ENCODE peak calls at places on chromosomes 5 and 9, in six cellular contexts. M is central memory CD4-positive, alpha-beta T cell; C is lower lobe of right lung; J is GM06990; G is stimulated activated CD8-positive, alpha-beta memory T cell treated with anti-CD3 and anti-CD28 coated beads, Interleukin-7, amount 100 ng/mL, for 24 hours; K is cerebellar cortex. T is an unnamed sample.

GRCh38 chr5:91125916-91126315 is 257.2 kb downstream of the ARRDC3 start:
- DNase-seq in M (no peak), C (no peak), J (no peak), G (no peak), K (no peak), T (no peak)

GRCh38 chr5:173792781-173793547 is 95.2 kb upstream of the CPEB4 start:
- DNase-seq in M (no peak), C (no peak), J (no peak), G (no peak), K (no peak), T (no peak)

GRCh38 chr5:178339272-178339671 is 106.7 kb upstream of the PHYKPL start:
- DNase-seq in M (no peak), C (no peak), J (no peak), G (no peak), K (no peak), T (no peak)

GRCh38 chr9:32581512-32582143 is 8.7 kb upstream of the NDUFB6 start:
- DNase-seq in M (peak; percentile 23), C (no peak), J (no peak), G (no peak), K (peak; percentile 71), T (no peak)

GRCh38 chr5:173094012-173094661 is 38.0 kb downstream of the CREBRF start:
- DNase-seq in M (no peak), C (no peak), J (no peak), G (no peak), K (peak; percentile 50), T (no peak)

GRCh38 chr5:149912226-149912864 is 32.2 kb downstream of the PDE6A start:
- DNase-seq in M (no peak), C (no peak), J (no peak), G (no peak), K (no peak), T (no peak)

GRCh38 chr5:1401681-1402096 is 43.6 kb downstream of the SLC6A3 start:
- DNase-seq in M (no peak), C (peak; percentile 24), J (no peak), G (no peak), K (no peak), T (no peak)

GRCh38 chr5:62582198-62582597 is 3.6 kb downstream of the LRRC70 start:
- DNase-seq in M (no peak), C (no peak), J (no peak), G (no peak), K (no peak), T (no peak)

GRCh38 chr5:126868961-126869451 is 92.1 kb downstream of the LMNB1 start:
- DNase-seq in M (no peak), C (no peak), J (peak; percentile 13), G (no peak), K (peak; percentile 39), T (no peak)

GRCh38 chr9:130451509-130452388 is 7.0 kb downstream of the ASS1 start:
- DNase-seq in M (no peak), C (peak; percentile 86), J (no peak), G (no peak), K (peak; percentile 38), T (peak; percentile 62)

GRCh38 chr5:173243808-173244305 is 8.9 kb upstream of the NKX2-5 start:
- DNase-seq in M (no peak), C (no peak), J (no peak), G (no peak), K (no peak), T (no peak)

GRCh38 chr9:72255546-72255925 is 106.3 kb downstream of the GDA start:
- DNase-seq in M (no peak), C (no peak), J (no peak), G (no peak), K (no peak), T (peak; percentile 50)

GRCh38 chr9:25677301-25678146 is 720 bp downstream of the TUSC1 start:
- DNase-seq in M (no peak), C (peak; percentile 93), J (no peak), G (no peak), K (peak; percentile 58), T (no peak)

GRCh38 chr5:172837640-172838039 is 3.6 kb downstream of the ERGIC1 start:
- DNase-seq in M (peak; percentile 52), C (peak; percentile 93), J (peak; percentile 81), G (no peak), K (no peak), T (no peak)

GRCh38 chr5:157690690-157691433 is 19.5 kb downstream of the C5orf52 start:
- DNase-seq in M (no peak), C (no peak), J (no peak), G (no peak), K (no peak), T (no peak)

GRCh38 chr9:70120834-70121510 is 77.3 kb downstream of the MAMDC2 start:
- DNase-seq in M (no peak), C (no peak), J (no peak), G (no peak), K (no peak), T (peak; percentile 87)

GRCh38 chr5:28473531-28474107 is 1435.2 kb upstream of the CDH9 start:
- DNase-seq in M (no peak), C (no peak), J (no peak), G (no peak), K (no peak), T (no peak)

GRCh38 chr9:124290743-124291554 is 33.2 kb downstream of the NEK6 start:
- DNase-seq in M (no peak), C (no peak), J (peak; percentile 61), G (no peak), K (no peak), T (no peak)

GRCh38 chr9:104774831-104775573 is 11.1 kb downstream of the NIPSNAP3B start:
- DNase-seq in M (no peak), C (no peak), J (peak; percentile 71), G (no peak), K (no peak), T (no peak)

GRCh38 chr5:117473075-117473595 is 898.5 kb upstream of the SEMA6A start:
- DNase-seq in M (no peak), C (no peak), J (no peak), G (no peak), K (peak; percentile 85), T (no peak)

GRCh38 chr5:53069626-53070025 is 39.9 kb downstream of the MOCS2 start:
- DNase-seq in M (no peak), C (no peak), J (no peak), G (peak; percentile 8), K (peak; percentile 11), T (peak; percentile 29)

GRCh38 chr5:6349387-6349786 is 29.0 kb downstream of the MED10 start:
- DNase-seq in M (no peak), C (no peak), J (no peak), G (no peak), K (no peak), T (no peak)

GRCh38 chr5:57394421-57395210 is 88.0 kb downstream of the ACTBL2 start:
- DNase-seq in M (no peak), C (no peak), J (no peak), G (no peak), K (no peak), T (no peak)

GRCh38 chr9:136191549-136192286 is 13.2 kb downstream of the LHX3 start:
- DNase-seq in M (no peak), C (no peak), J (no peak), G (no peak), K (no peak), T (no peak)

GRCh38 chr5:125179617-125180016 is 433.2 kb upstream of the ZNF608 start:
- DNase-seq in M (no peak), C (no peak), J (no peak), G (no peak), K (peak; percentile 92), T (no peak)

GRCh38 chr9:69925452-69925851 is 104.8 kb downstream of the CFAP95 start:
- DNase-seq in M (no peak), C (no peak), J (no peak), G (no peak), K (no peak), T (no peak)

GRCh38 chr5:157038568-157039187 is 20.2 kb downstream of the HAVCR1 start:
- DNase-seq in M (no peak), C (no peak), J (no peak), G (no peak), K (no peak), T (no peak)

GRCh38 chr9:119252671-119253299 is 116.5 kb downstream of the BRINP1 start:
- DNase-seq in M (no peak), C (no peak), J (no peak), G (no peak), K (peak; percentile 21), T (no peak)

GRCh38 chr5:33905381-33905780 is 13.6 kb upstream of the ADAMTS12 start:
- DNase-seq in M (no peak), C (no peak), J (no peak), G (no peak), K (no peak), T (no peak)

GRCh38 chr9:92506184-92506857 is 24.0 kb upstream of the ASPN start:
- DNase-seq in M (no peak), C (no peak), J (no peak), G (no peak), K (no peak), T (peak; percentile 37)

GRCh38 chr5:132059043-132059695 is 1.3 kb upstream of the IL3 start:
- DNase-seq in M (peak; percentile 61), C (peak; percentile 36), J (no peak), G (no peak), K (peak; percentile 83), T (no peak)

GRCh38 chr5:99644822-99645221 is 716.0 kb upstream of the CHD1 start:
- DNase-seq in M (no peak), C (no peak), J (no peak), G (no peak), K (no peak), T (no peak)

GRCh38 chr5:179271821-179272325 is 73.4 kb downstream of the ADAMTS2 start:
- DNase-seq in M (no peak), C (peak; percentile 28), J (no peak), G (no peak), K (no peak), T (no peak)

GRCh38 chr5:160550075-160550474 is 128.4 kb downstream of the PTTG1 start:
- DNase-seq in M (no peak), C (no peak), J (no peak), G (no peak), K (no peak), T (no peak)

GRCh38 chr9:87792831-87793288 is 66.9 kb downstream of the CTSL start:
- DNase-seq in M (no peak), C (peak; percentile 83), J (peak; percentile 37), G (no peak), K (no peak), T (peak; percentile 37)

GRCh38 chr9:21611896-21612295 is 129.8 kb upstream of the IFNE start:
- DNase-seq in M (peak; percentile 18), C (no peak), J (no peak), G (no peak), K (no peak), T (peak; percentile 88)

GRCh38 chr5:96067902-96068614 is 106.4 kb upstream of the ELL2 start:
- DNase-seq in M (no peak), C (no peak), J (no peak), G (no peak), K (no peak), T (peak; percentile 73)

GRCh38 chr9:129958771-129959170 is 84.2 kb downstream of the FNBP1 start:
- DNase-seq in M (no peak), C (no peak), J (no peak), G (no peak), K (no peak), T (no peak)

GRCh38 chr5:161403121-161403520 is 143.4 kb downstream of the GABRB2 start:
- DNase-seq in M (no peak), C (no peak), J (no peak), G (no peak), K (no peak), T (no peak)